ENCODE peak calls at places on chromosomes 3 and 15, in five cellular contexts. H, P, R, C and V are unnamed samples.

GRCh38 chr15:57387644-57388076 is 11.4 kb downstream of the CGNL1 start:
- DNase-seq in H (no peak), P (no peak), R (no peak), C (no peak), V (no peak)

GRCh38 chr3:172163320-172163719 is 123.9 kb downstream of the FNDC3B start:
- DNase-seq in H (no peak), P (no peak), R (no peak), C (no peak), V (no peak)

GRCh38 chr3:73029321-73029796 is 32.1 kb upstream of the EBLN2 start:
- DNase-seq in H (peak), P (no peak), R (no peak), C (peak), V (peak)

GRCh38 chr3:102866845-102867244 is 432.0 kb downstream of the ZPLD1 start:
- DNase-seq in H (no peak), P (no peak), R (no peak), C (no peak), V (no peak)

GRCh38 chr3:73530030-73530411 is 94.7 kb downstream of the PDZRN3 start:
- DNase-seq in H (peak), P (no peak), R (no peak), C (no peak), V (no peak)

GRCh38 chr3:123773681-123774431 is 110.3 kb downstream of the MYLK start:
- DNase-seq in H (peak), P (peak), R (no peak), C (no peak), V (no peak)

GRCh38 chr3:83023050-83023449 is 1261.6 kb upstream of the GBE1 start:
- DNase-seq in H (no peak), P (no peak), R (no peak), C (no peak), V (peak)

GRCh38 chr15:81531971-81532370 is 158.0 kb upstream of the TMC3 start:
- DNase-seq in H (peak), P (no peak), R (no peak), C (peak), V (no peak)

GRCh38 chr15:31905054-31905453 is 125.3 kb upstream of the CHRNA7 start:
- DNase-seq in H (no peak), P (no peak), R (no peak), C (no peak), V (no peak)

GRCh38 chr3:114846252-114846651 is 300.8 kb downstream of the ZBTB20 start:
- DNase-seq in H (no peak), P (no peak), R (no peak), C (no peak), V (no peak)

GRCh38 chr15:57457726-57458125 is 81.4 kb downstream of the CGNL1 start:
- DNase-seq in H (no peak), P (no peak), R (no peak), C (no peak), V (no peak)

GRCh38 chr15:96037584-96037983 is 292.9 kb upstream of the NR2F2 start:
- DNase-seq in H (no peak), P (no peak), R (peak), C (no peak), V (no peak)

GRCh38 chr3:186514296-186515002 is 29.7 kb downstream of the CRYGS start:
- DNase-seq in H (no peak), P (no peak), R (peak), C (no peak), V (peak)

GRCh38 chr15:57321485-57321884 is 54.8 kb upstream of the CGNL1 start:
- DNase-seq in H (no peak), P (no peak), R (no peak), C (no peak), V (no peak)

GRCh38 chr3:153634683-153635082 is 472.7 kb downstream of the RAP2B start:
- DNase-seq in H (no peak), P (no peak), R (no peak), C (no peak), V (no peak)

GRCh38 chr3:13403818-13404216 is 16.3 kb downstream of the NUP210 start:
- DNase-seq in H (no peak), P (no peak), R (no peak), C (no peak), V (no peak)

GRCh38 chr3:162141232-162141631 is 644.6 kb downstream of the OTOL1 start:
- DNase-seq in H (peak), P (no peak), R (no peak), C (peak), V (peak)

GRCh38 chr3:159635047-159635641 is 353.5 kb upstream of the IL12A start:
- DNase-seq in H (peak), P (no peak), R (no peak), C (peak), V (peak)

GRCh38 chr3:170745211-170745718 is 124.7 kb downstream of the RPL22L1 start:
- DNase-seq in H (peak), P (no peak), R (no peak), C (peak), V (peak)

GRCh38 chr3:44992555-44993470 is 16.8 kb downstream of the EXOSC7 start:
- DNase-seq in H (no peak), P (no peak), R (peak), C (peak), V (peak)
- TF ChIP-seq CTCF in H (peak), P (peak), R (peak), C (peak), V (peak)

DNA sequence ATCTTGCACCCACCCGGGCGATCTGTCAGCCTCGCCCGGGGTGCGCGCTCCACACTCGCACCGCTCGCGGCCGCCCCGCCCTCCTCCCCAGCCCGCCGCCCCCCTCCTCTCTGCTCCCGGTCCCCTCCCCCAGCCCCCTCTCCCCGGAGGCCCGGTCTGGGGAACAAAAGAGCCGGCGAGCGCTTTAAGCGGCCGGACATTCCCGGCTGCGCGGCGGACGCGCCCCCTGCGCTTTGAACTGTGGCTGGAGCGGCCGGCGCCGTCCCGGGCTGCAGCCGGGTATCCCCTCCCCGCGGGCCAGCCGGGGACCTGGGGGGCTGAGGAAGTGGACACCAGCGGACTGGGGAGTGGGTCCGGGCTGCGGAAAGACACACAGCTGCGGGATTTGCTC is at the start of gene IGDCC3:
- DNase-seq in H (no peak), P (no peak), R (no peak), C (no peak), V (no peak)
- TF ChIP-seq CTCF in H (no peak), P (no peak), R (no peak), C (no peak), V (no peak)

GRCh38 chr3:134300520-134300919 is 49.9 kb upstream of the RYK start:
- DNase-seq in H (no peak), P (no peak), R (no peak), C (no peak), V (no peak)
- TF ChIP-seq CTCF in H (no peak), P (no peak), R (no peak), C (no peak), V (peak)

GRCh38 chr3:15926866-15927265 is 129.1 kb upstream of the ANKRD28 start:
- DNase-seq in H (no peak), P (no peak), R (no peak), C (no peak), V (no peak)

GRCh38 chr3:15923640-15924405 is 126.0 kb upstream of the ANKRD28 start:
- DNase-seq in H (no peak), P (no peak), R (peak), C (no peak), V (peak)

GRCh38 chr3:15929944-15930571 is 132.3 kb upstream of the ANKRD28 start:
- DNase-seq in H (no peak), P (no peak), R (no peak), C (no peak), V (no peak)

GRCh38 chr3:15924914-15925313 is 127.1 kb upstream of the ANKRD28 start:
- DNase-seq in H (no peak), P (no peak), R (no peak), C (no peak), V (no peak)

DNA sequence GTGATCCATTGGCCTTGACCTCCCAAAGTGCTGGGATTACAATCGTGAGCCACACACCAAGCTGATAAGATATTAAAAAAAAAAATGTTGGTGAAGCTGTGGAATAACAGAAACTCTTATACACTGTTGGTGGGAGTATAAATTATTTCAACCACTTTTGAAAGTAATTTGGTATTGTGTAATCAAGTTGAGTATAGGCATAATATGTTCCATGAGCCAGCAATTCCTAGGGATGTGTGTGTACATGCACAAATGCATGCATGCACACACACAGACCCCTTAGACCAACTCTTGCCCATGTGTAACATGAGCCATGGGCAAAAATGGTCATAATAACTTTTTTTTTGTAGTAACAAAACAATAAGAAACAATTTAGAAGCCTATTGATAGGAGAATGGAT is 130.2 kb upstream of the ANKRD28 start:
- DNase-seq in H (no peak), P (no peak), R (no peak), C (no peak), V (no peak)
- TF ChIP-seq CTCF in H (no peak), P (no peak), R (no peak), C (no peak), V (no peak)

DNA sequence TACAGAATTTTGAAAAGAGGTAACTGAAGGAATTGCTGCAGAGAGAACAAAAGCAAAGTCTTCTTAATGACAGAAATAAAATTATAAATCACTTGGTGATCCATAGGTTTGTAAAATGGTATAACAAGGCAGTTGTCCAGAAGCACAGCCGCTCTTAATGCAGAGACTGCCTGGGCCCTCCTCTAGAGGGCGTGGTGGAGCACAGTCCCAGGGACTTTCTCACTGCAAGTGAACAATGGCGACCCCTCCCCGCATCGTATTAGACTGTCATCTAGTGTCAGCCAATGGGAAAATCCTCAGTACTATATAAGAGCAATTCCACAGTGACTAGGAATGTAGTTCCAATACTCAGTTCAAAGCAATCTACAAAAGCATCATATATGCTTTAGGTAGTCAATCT is 26.4 kb upstream of the ZBED2 start:
- DNase-seq in H (no peak), P (no peak), R (peak), C (no peak), V (peak)
- TF ChIP-seq CTCF in H (peak), P (no peak), R (peak), C (no peak), V (peak)

GRCh38 chr3:108588616-108589015 is 622 bp downstream of the CIP2A start:
- DNase-seq in H (no peak), P (no peak), R (peak), C (no peak), V (no peak)

GRCh38 chr3:108595304-108595703 is 5.8 kb downstream of the DZIP3 start:
- DNase-seq in H (no peak), P (no peak), R (no peak), C (no peak), V (no peak)

GRCh38 chr3:108589081-108589997 is at the start of the genes CIP2A and DZIP3:
- DNase-seq in H (peak), P (peak), R (peak), C (peak), V (peak)

GRCh38 chr3:108590443-108590842 is 921 bp downstream of the DZIP3 start:
- DNase-seq in H (no peak), P (no peak), R (peak), C (no peak), V (no peak)

DNA sequence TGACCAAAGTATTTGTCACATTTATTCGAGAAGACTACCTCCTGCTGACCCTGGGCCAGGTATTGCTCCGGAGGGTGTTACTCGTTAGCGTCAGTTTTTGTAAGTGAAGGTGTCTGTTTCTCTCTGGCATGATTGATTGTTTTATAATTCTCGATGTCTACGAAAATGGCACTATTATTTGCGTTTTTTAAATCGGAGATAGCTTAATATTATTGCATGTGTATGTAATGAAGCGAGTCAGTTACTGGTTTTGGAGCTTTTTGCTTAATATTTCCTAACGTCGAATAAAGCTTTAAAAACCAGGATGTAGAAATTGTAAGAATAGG is 439 bp downstream of the DZIP3 start:
- DNase-seq in H (no peak), P (no peak), R (no peak), C (no peak), V (no peak)
- TF ChIP-seq CTCF in H (no peak), P (no peak), R (no peak), C (no peak), V (no peak)

GRCh38 chr3:185460719-185461350 is 38.0 kb downstream of the TMEM41A start:
- DNase-seq in H (peak), P (no peak), R (peak), C (peak), V (peak)
- TF ChIP-seq CTCF in H (peak), P (no peak), R (no peak), C (peak), V (peak)

DNA sequence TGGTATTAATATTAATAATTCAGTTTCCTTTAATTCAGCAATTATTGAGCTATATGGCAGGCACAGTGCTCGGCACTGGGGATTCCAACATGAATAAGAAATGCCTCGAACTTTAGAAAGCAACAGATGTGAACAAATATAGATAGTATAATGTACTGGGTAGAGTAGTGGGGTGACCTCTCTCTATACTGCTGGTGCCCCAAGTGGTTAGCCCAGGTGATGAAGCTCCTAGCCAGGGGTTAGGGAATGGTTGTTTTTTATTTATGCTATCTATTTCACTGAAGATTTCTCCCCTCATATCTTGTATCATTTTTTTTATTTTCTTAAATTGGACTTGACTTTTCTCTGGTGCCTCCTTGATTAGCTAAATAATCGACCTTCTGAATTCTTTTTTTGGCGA is 62.1 kb downstream of the BHLHE40 start:
- DNase-seq in H (no peak), P (no peak), R (no peak), C (no peak), V (no peak)
- TF ChIP-seq CTCF in H (no peak), P (no peak), R (peak), C (no peak), V (no peak)

DNA sequence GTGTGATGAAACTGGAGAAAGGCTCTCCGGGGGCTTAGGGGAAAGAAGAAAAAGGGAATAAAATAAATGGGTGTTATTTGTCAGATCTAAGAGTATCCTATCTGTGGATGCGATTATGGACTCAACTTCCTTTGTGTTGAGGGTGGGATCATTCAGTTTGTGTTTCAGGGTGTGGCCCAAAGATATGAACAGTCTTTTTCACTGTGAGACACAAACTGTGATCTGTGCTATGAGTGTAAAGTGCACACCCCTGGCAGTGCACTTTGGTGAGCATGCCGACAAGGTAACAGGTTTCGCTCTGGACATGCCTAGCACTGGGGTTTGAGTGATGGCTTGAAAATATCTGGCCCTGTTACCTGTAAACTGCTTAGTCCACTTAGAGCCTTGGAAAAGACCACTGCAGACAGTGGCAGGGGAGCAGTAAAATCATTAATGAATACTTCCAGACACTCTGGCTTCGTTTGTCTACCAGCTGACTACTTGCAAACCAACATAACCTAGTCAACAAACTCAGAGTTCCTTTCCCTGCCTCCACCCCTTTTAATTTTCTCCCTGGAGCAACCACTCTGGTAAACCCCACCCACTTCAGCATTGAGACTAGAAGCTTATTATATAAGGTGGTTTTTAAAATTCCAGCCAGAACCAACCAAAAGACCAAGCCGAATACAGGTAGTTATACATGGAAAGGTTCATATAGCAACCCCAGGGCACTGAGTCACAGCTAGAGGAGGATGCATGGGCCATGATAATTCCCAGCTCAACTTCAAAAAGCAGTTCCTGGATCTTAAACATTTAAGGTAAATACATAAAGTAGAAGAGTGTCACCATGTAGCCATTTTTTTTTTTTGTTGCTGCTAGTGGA is 55.1 kb downstream of the TAMM41 start:
- DNase-seq in H (no peak), P (no peak), R (no peak), C (peak), V (no peak)
- TF ChIP-seq CTCF in H (no peak), P (no peak), R (no peak), C (no peak), V (no peak)

GRCh38 chr3:168862466-168862865 is 766.7 kb upstream of the GOLIM4 start:
- DNase-seq in H (no peak), P (no peak), R (no peak), C (no peak), V (no peak)

GRCh38 chr3:168863561-168863960 is 767.8 kb upstream of the GOLIM4 start:
- DNase-seq in H (no peak), P (no peak), R (no peak), C (no peak), V (no peak)

GRCh38 chr3:168860592-168860991 is 764.9 kb upstream of the GOLIM4 start:
- DNase-seq in H (no peak), P (no peak), R (no peak), C (no peak), V (no peak)

GRCh38 chr3:168864107-168865021 is 768.6 kb upstream of the GOLIM4 start:
- DNase-seq in H (no peak), P (no peak), R (no peak), C (no peak), V (no peak)

GRCh38 chr3:168865022-168865551 is 769.4 kb upstream of the GOLIM4 start:
- DNase-seq in H (peak), P (no peak), R (peak), C (peak), V (peak)
- TF ChIP-seq CTCF in H (peak), P (peak), R (peak), C (peak), V (peak)